ENCODE peak calls at places on chromosome 21, in nine cellular contexts. One of them, this sample, is unnamed.

GRCh38 chr21:26320541-26320940 is 150.0 kb upstream of the APP start:
- DNase-seq in heart left ventricle: no peak
- DNase-seq in heart right ventricle: no peak
- DNase-seq in Panc1: no peak
- DNase-seq in DND-41: peak; percentile 52
- DNase-seq in body of pancreas: no peak
- DNase-seq in tibial artery: no peak
- DNase-seq in ascending aorta: no peak
- DNase-seq in adrenal gland: no peak
- DNase-seq in this sample: no peak

GRCh38 chr21:27477321-27477720 is 510.4 kb upstream of the ADAMTS5 start:
- DNase-seq in heart left ventricle: no peak
- DNase-seq in heart right ventricle: no peak
- DNase-seq in Panc1: no peak
- DNase-seq in DND-41: no peak
- DNase-seq in body of pancreas: no peak
- DNase-seq in tibial artery: no peak
- DNase-seq in ascending aorta: no peak
- DNase-seq in adrenal gland: no peak
- DNase-seq in this sample: no peak

GRCh38 chr21:46122758-46123683 is 25.1 kb downstream of the COL6A2 start:
- DNase-seq in heart left ventricle: peak; percentile 12
- DNase-seq in heart right ventricle: no peak
- DNase-seq in Panc1: no peak
- DNase-seq in DND-41: no peak
- DNase-seq in body of pancreas: no peak
- DNase-seq in tibial artery: peak; percentile 11
- DNase-seq in ascending aorta: peak; percentile 3
- DNase-seq in adrenal gland: peak; percentile 3
- DNase-seq in this sample: no peak

GRCh38 chr21:17858764-17859163 is 39.6 kb upstream of the C21orf91 start:
- DNase-seq in heart left ventricle: no peak
- DNase-seq in heart right ventricle: no peak
- DNase-seq in Panc1: no peak
- DNase-seq in DND-41: no peak
- DNase-seq in body of pancreas: no peak
- DNase-seq in tibial artery: no peak
- DNase-seq in ascending aorta: no peak
- DNase-seq in adrenal gland: no peak
- DNase-seq in this sample: no peak

GRCh38 chr21:17660862-17661261 is 48.2 kb upstream of the BTG3 start:
- DNase-seq in heart left ventricle: no peak
- DNase-seq in heart right ventricle: no peak
- DNase-seq in Panc1: no peak
- DNase-seq in DND-41: no peak
- DNase-seq in body of pancreas: peak; percentile 16
- DNase-seq in tibial artery: no peak
- DNase-seq in ascending aorta: no peak
- DNase-seq in adrenal gland: no peak
- DNase-seq in this sample: no peak

GRCh38 chr21:28953247-28953646 is 39.4 kb downstream of the LTN1 start:
- DNase-seq in heart left ventricle: no peak
- DNase-seq in heart right ventricle: no peak
- DNase-seq in Panc1: no peak
- DNase-seq in DND-41: no peak
- DNase-seq in body of pancreas: no peak
- DNase-seq in tibial artery: no peak
- DNase-seq in ascending aorta: no peak
- DNase-seq in adrenal gland: no peak
- DNase-seq in this sample: no peak

GRCh38 chr21:26846036-26846931 is 1.1 kb upstream of the ADAMTS1 start:
- DNase-seq in heart left ventricle: peak; percentile 93
- DNase-seq in heart right ventricle: peak; percentile 88
- DNase-seq in Panc1: no peak
- DNase-seq in DND-41: no peak
- DNase-seq in body of pancreas: peak; percentile 61
- DNase-seq in tibial artery: peak; percentile 79
- DNase-seq in ascending aorta: no peak
- DNase-seq in adrenal gland: peak; percentile 69
- DNase-seq in this sample: no peak

GRCh38 chr21:46307625-46308024 is 16.0 kb downstream of the C21orf58 start:
- DNase-seq in heart left ventricle: no peak
- DNase-seq in heart right ventricle: no peak
- DNase-seq in Panc1: no peak
- DNase-seq in DND-41: no peak
- DNase-seq in body of pancreas: no peak
- DNase-seq in tibial artery: no peak
- DNase-seq in ascending aorta: no peak
- DNase-seq in adrenal gland: no peak
- DNase-seq in this sample: no peak

GRCh38 chr21:46199436-46200373 is 15.4 kb upstream of the SPATC1L start:
- DNase-seq in heart left ventricle: no peak
- DNase-seq in heart right ventricle: no peak
- DNase-seq in Panc1: no peak
- DNase-seq in DND-41: no peak
- DNase-seq in body of pancreas: no peak
- DNase-seq in tibial artery: no peak
- DNase-seq in ascending aorta: no peak
- DNase-seq in adrenal gland: no peak
- DNase-seq in this sample: no peak

DNA sequence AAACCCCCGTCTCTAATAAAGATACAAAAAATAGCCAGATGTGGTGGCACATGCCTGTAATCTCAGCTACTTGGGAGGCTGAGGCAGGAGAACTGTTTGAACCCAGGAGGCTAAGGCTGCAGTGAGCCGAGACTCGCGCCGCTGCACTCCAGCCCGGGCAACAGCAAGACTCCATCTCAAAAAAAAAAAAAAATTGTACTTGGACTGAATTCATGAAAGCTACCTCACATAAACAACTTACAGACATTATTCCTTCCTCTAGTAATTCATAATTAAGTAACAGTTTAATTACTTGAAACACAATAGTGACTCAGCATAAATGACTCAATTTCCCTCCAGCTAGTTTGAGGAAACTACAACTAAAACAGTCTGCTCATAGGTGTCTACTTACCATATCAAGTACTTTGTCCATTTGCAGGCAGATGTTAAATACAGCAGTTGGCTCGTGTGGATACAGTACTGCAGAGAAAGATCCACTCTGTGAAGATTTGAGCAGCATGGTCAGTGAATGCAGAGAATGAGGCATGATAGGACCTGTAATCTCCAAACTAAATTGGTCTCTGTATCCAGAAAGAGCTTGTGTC is 9.4 kb downstream of the DONSON start:
- DNase-seq in heart left ventricle: no peak
- DNase-seq in heart right ventricle: no peak
- DNase-seq in Panc1: no peak
- DNase-seq in DND-41: no peak
- DNase-seq in body of pancreas: no peak
- DNase-seq in tibial artery: no peak
- DNase-seq in ascending aorta: no peak
- DNase-seq in adrenal gland: no peak
- DNase-seq in this sample: peak; percentile 24
- H3K27ac ChIP-seq in heart left ventricle: no peak overlapping the region
- H3K27ac ChIP-seq in heart right ventricle: no peak overlapping the region
- H3K27ac ChIP-seq in Panc1: peak overlapping the region; percentile 59
- H3K27ac ChIP-seq in DND-41: no peak overlapping the region
- H3K27ac ChIP-seq in body of pancreas: no peak overlapping the region
- H3K27ac ChIP-seq in tibial artery: no peak overlapping the region
- H3K27ac ChIP-seq in ascending aorta: peak overlapping the region; percentile 23
- H3K27ac ChIP-seq in adrenal gland: no peak overlapping the region
- H3K27ac ChIP-seq in this sample: peak overlapping the region; percentile 39

DNA sequence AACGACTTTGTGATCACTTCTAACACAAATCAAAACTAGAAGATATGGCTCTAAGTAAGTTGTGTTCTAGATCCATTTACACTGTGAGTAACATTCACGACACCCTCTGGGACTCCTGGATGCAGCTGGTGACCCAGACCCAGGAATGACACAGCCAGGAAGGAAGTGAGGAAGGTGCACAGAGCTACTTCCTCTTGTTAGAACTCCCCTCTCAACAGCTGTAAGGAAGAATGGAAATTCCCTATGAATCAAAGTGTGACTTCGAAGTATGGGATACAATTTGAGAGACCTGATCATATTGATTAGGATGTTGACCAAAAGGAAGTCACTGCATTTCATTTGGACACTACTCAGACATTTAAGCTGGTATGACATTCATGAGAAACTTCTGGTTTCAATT is 185.3 kb downstream of the NRIP1 start:
- DNase-seq in heart left ventricle: peak; percentile 26
- DNase-seq in heart right ventricle: no peak
- DNase-seq in Panc1: no peak
- DNase-seq in DND-41: no peak
- DNase-seq in body of pancreas: no peak
- DNase-seq in tibial artery: no peak
- DNase-seq in ascending aorta: no peak
- DNase-seq in adrenal gland: no peak
- DNase-seq in this sample: no peak
- H3K27ac ChIP-seq in heart left ventricle: no peak overlapping the region
- H3K27ac ChIP-seq in heart right ventricle: no peak overlapping the region
- H3K27ac ChIP-seq in Panc1: peak overlapping the region; percentile 85
- H3K27ac ChIP-seq in DND-41: no peak overlapping the region
- H3K27ac ChIP-seq in body of pancreas: no peak overlapping the region
- H3K27ac ChIP-seq in tibial artery: no peak overlapping the region
- H3K27ac ChIP-seq in ascending aorta: no peak overlapping the region
- H3K27ac ChIP-seq in adrenal gland: no peak overlapping the region
- H3K27ac ChIP-seq in this sample: peak overlapping the region; percentile 57

DNA sequence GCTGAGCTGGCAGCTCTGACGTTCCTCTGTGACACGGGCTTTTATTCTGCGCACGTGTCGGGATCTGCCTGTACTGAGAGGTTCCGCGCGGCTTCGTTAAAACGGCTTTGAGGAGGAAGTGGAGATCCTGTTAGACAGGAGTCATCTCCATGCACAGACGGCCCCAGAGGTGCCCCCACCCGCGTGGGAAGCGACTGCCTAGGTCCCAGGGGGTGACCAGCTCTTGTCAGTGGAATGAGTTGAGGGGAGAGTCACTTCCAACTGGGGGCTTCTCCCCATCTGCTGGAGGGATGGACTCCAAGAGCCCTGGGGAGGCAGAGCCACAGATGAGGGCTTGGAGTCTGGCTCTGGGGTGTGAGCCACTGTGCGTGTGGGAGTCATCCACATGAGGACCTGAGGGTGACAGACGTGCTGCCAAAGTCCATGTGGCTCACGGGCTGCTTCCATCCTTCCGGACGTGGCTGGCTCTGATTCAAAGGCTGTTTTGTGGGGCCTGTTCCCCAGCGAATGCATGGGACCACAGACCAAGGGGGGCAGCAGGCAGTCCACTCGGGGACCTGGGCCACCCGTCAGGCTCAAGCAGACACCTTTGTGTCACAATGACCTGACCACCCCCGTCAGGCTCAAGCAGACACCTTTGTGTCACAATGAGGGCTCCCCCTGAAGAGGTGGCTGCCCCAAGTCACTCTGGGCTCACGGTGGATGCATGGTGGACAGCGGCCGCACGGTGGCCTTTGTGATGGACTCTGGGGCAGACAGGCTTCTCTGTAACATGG is 26.8 kb downstream of the PTTG1IP start:
- DNase-seq in heart left ventricle: peak; percentile 59
- DNase-seq in heart right ventricle: no peak
- DNase-seq in Panc1: no peak
- DNase-seq in DND-41: no peak
- DNase-seq in body of pancreas: no peak
- DNase-seq in tibial artery: peak; percentile 78
- DNase-seq in ascending aorta: peak; percentile 57
- DNase-seq in adrenal gland: peak; percentile 43
- DNase-seq in this sample: no peak
- H3K27ac ChIP-seq in heart left ventricle: peak overlapping the region; percentile 45
- H3K27ac ChIP-seq in heart right ventricle: peak overlapping the region; percentile 4
- H3K27ac ChIP-seq in Panc1: peak overlapping the region; percentile 68
- H3K27ac ChIP-seq in DND-41: no peak overlapping the region
- H3K27ac ChIP-seq in body of pancreas: no peak overlapping the region
- H3K27ac ChIP-seq in tibial artery: no peak overlapping the region
- H3K27ac ChIP-seq in ascending aorta: no peak overlapping the region
- H3K27ac ChIP-seq in adrenal gland: no peak overlapping the region
- H3K27ac ChIP-seq in this sample: no peak overlapping the region

GRCh38 chr21:31409849-31410762 is 66.0 kb upstream of the TIAM1 start:
- DNase-seq in heart left ventricle: no peak
- DNase-seq in heart right ventricle: no peak
- DNase-seq in Panc1: no peak
- DNase-seq in DND-41: no peak
- DNase-seq in body of pancreas: no peak
- DNase-seq in tibial artery: peak; percentile 41
- DNase-seq in ascending aorta: no peak
- DNase-seq in adrenal gland: no peak
- DNase-seq in this sample: no peak

GRCh38 chr21:31414601-31415000 is 70.5 kb upstream of the TIAM1 start:
- DNase-seq in heart left ventricle: no peak
- DNase-seq in heart right ventricle: no peak
- DNase-seq in Panc1: no peak
- DNase-seq in DND-41: no peak
- DNase-seq in body of pancreas: no peak
- DNase-seq in tibial artery: no peak
- DNase-seq in ascending aorta: no peak
- DNase-seq in adrenal gland: no peak
- DNase-seq in this sample: no peak

GRCh38 chr21:31408306-31409088 is 64.4 kb upstream of the TIAM1 start:
- DNase-seq in heart left ventricle: no peak
- DNase-seq in heart right ventricle: no peak
- DNase-seq in Panc1: no peak
- DNase-seq in DND-41: no peak
- DNase-seq in body of pancreas: no peak
- DNase-seq in tibial artery: no peak
- DNase-seq in ascending aorta: no peak
- DNase-seq in adrenal gland: no peak
- DNase-seq in this sample: no peak

GRCh38 chr21:31413698-31414097 is 69.6 kb upstream of the TIAM1 start:
- DNase-seq in heart left ventricle: no peak
- DNase-seq in heart right ventricle: no peak
- DNase-seq in Panc1: no peak
- DNase-seq in DND-41: no peak
- DNase-seq in body of pancreas: no peak
- DNase-seq in tibial artery: no peak
- DNase-seq in ascending aorta: no peak
- DNase-seq in adrenal gland: no peak
- DNase-seq in this sample: no peak

DNA sequence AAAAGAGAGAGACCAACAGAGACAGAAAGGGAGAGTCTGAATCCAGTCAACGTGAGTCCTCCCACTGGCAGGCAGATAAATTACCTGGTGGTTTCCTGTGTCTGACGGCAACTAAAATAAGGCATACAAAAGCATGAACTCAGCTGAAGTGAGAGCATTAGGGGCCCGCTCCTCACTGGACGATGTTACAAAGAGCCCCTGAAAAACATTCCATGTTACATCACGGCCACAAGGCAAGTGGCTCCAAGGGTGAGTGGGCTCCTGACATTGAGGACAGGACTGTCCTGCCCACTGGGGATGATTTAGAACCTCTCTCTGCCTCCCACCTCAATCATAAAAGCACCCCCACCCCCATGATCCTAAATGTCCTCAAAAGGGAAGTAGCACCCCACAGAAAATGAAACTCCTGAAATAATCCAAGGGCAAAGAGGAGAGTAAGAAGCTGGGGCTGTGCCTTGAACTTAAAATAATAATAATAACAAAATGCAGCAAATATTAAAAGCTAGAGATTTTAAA is 66.8 kb upstream of the TIAM1 start:
- DNase-seq in heart left ventricle: no peak
- DNase-seq in heart right ventricle: no peak
- DNase-seq in Panc1: no peak
- DNase-seq in DND-41: no peak
- DNase-seq in body of pancreas: no peak
- DNase-seq in tibial artery: no peak
- DNase-seq in ascending aorta: no peak
- DNase-seq in adrenal gland: no peak
- DNase-seq in this sample: no peak
- H3K27ac ChIP-seq in heart left ventricle: no peak overlapping the region
- H3K27ac ChIP-seq in heart right ventricle: no peak overlapping the region
- H3K27ac ChIP-seq in Panc1: no peak overlapping the region
- H3K27ac ChIP-seq in DND-41: peak overlapping the region; percentile 6
- H3K27ac ChIP-seq in body of pancreas: no peak overlapping the region
- H3K27ac ChIP-seq in tibial artery: no peak overlapping the region
- H3K27ac ChIP-seq in ascending aorta: no peak overlapping the region
- H3K27ac ChIP-seq in adrenal gland: no peak overlapping the region
- H3K27ac ChIP-seq in this sample: no peak overlapping the region